ENCODE peak calls at places on chromosomes 4 and X, in five cellular contexts. O, R, U, P and W are unnamed samples.

GRCh38 chr4:4397441-4397819 is 10.5 kb downstream of the NSG1 start:
- DNase-seq in R (no peak), P (no peak), O (no peak), U (no peak), W (no peak)

GRCh38 chr4:21451032-21451431 is 497.5 kb downstream of the KCNIP4 start:
- DNase-seq in P (peak; percentile 4), U (no peak), R (no peak), O (no peak), W (no peak)

GRCh38 chr4:1160351-1160750 is 12.0 kb downstream of the SPON2 start:
- DNase-seq in U (no peak), R (no peak), P (no peak), O (no peak), W (no peak)

GRCh38 chr4:184514121-184514988 is 40.0 kb upstream of the IRF2 start:
- DNase-seq in O (no peak), U (no peak), P (peak; percentile 95), R (no peak), W (no peak)

GRCh38 chr4:29058519-29058918 is 1661.7 kb upstream of the PCDH7 start:
- DNase-seq in P (no peak), U (no peak), R (no peak), O (no peak), W (no peak)

GRCh38 chr4:99624141-99624719 is 33.4 kb downstream of the C4orf54 start:
- DNase-seq in O (no peak), R (no peak), P (no peak), U (no peak), W (no peak)

GRCh38 chrX:107766470-107767140 is 9.0 kb downstream of the TSC22D3 start:
- DNase-seq in P (peak; percentile 21), O (no peak), U (no peak), R (no peak), W (peak; percentile 72)

GRCh38 chr4:174254613-174255012 is 28.9 kb downstream of the FBXO8 start:
- DNase-seq in R (no peak), O (no peak), P (no peak), U (no peak), W (no peak)

GRCh38 chr4:167031534-167032156 is 202.6 kb downstream of the SPOCK3 start:
- DNase-seq in R (no peak), P (peak; percentile 5), U (no peak), O (no peak), W (no peak)

GRCh38 chrX:47864785-47865184 is 28.1 kb downstream of the ZNF81 start:
- DNase-seq in P (no peak), R (no peak), U (no peak), O (no peak), W (no peak)

GRCh38 chrX:69083361-69083760 is 81.9 kb downstream of the PJA1 start:
- DNase-seq in R (no peak), P (no peak), O (no peak), U (no peak), W (no peak)

GRCh38 chr4:130922955-130923354 is 1827.0 kb downstream of the C4orf33 start:
- DNase-seq in U (no peak), R (no peak), O (no peak), P (no peak), W (no peak)

GRCh38 chr4:38663801-38664703 is at the start of gene KLF3:
- DNase-seq in R (peak; percentile 91), P (peak; percentile 82), O (peak; percentile 92), U (peak; percentile 93), W (peak; percentile 97)

GRCh38 chr4:38523524-38524448 is 140.2 kb upstream of the KLF3 start:
- DNase-seq in O (no peak), P (no peak), R (no peak), U (peak; percentile 58), W (no peak)

GRCh38 chr4:170675568-170676262 is 586.0 kb upstream of the AADAT start:
- DNase-seq in O (no peak), P (peak; percentile 2), U (no peak), R (no peak), W (no peak)

GRCh38 chr4:134024251-134024650 is 177.3 kb downstream of the PABPC4L start:
- DNase-seq in O (no peak), U (no peak), R (no peak), P (no peak), W (no peak)

GRCh38 chr4:6278801-6279197 is 9.1 kb downstream of the WFS1 start:
- DNase-seq in O (no peak), R (no peak), U (peak; percentile 3), P (peak; percentile 65), W (no peak)

GRCh38 chr4:36235306-36235705 is 9.0 kb downstream of the ARAP2 start:
- DNase-seq in U (no peak), R (no peak), P (peak; percentile 7), O (no peak), W (no peak)

GRCh38 chr4:88737304-88738015 is 39.8 kb upstream of the NAP1L5 start:
- DNase-seq in P (peak; percentile 12), O (no peak), U (peak; percentile 17), R (peak; percentile 55), W (no peak)

GRCh38 chr4:19580090-19580489 is 671.6 kb upstream of the SLIT2 start:
- DNase-seq in P (peak; percentile 32), U (no peak), O (no peak), R (no peak), W (no peak)

GRCh38 chr4:2634014-2634413 is 97.6 kb downstream of the FAM193A start:
- DNase-seq in R (no peak), P (no peak), O (no peak), U (no peak), W (no peak)

GRCh38 chr4:119087656-119088055 is 48.0 kb upstream of the MYOZ2 start:
- DNase-seq in O (no peak), U (no peak), P (no peak), R (no peak), W (no peak)

GRCh38 chr4:20831746-20832145 is 131.5 kb downstream of the PACRGL start:
- DNase-seq in P (no peak), R (no peak), O (no peak), U (no peak), W (no peak)

GRCh38 chrX:123803331-123803983 is 56.4 kb upstream of the XIAP start:
- DNase-seq in R (peak; percentile 55), P (peak; percentile 75), O (no peak), U (peak; percentile 46), W (no peak)

GRCh38 chr4:171622729-171623128 is 190.5 kb upstream of the GALNTL6 start:
- DNase-seq in P (no peak), U (no peak), R (no peak), O (no peak), W (no peak)

GRCh38 chr4:122854860-122855259 is 28.2 kb downstream of the FGF2 start:
- DNase-seq in O (no peak), U (no peak), R (no peak), P (no peak), W (peak; percentile 76)

GRCh38 chr4:5930456-5930855 is 37.6 kb upstream of the CRMP1 start:
- DNase-seq in R (no peak), U (no peak), P (no peak), O (no peak), W (peak; percentile 34)

GRCh38 chrX:31323658-31324057 is 251.8 kb upstream of the FTHL17 start:
- DNase-seq in O (no peak), U (no peak), P (no peak), R (no peak), W (no peak)

GRCh38 chr4:98493305-98493704 is 165.1 kb downstream of the TSPAN5 start:
- DNase-seq in U (no peak), R (no peak), O (no peak), P (no peak), W (no peak)

GRCh38 chrX:152635941-152636340 is 1.8 kb upstream of the GABRQ start:
- DNase-seq in O (no peak), U (no peak), P (peak; percentile 50), R (no peak), W (no peak)

GRCh38 chr4:54099959-54100606 is at the start of gene GSX2:
- DNase-seq in O (no peak), U (no peak), R (no peak), P (no peak), W (no peak)

GRCh38 chrX:105461013-105461412 is 240.5 kb upstream of the TEX13A start:
- DNase-seq in P (no peak), R (no peak), U (no peak), O (no peak), W (no peak)

GRCh38 chr4:84291984-84292383 is 207.1 kb downstream of the NKX6-1 start:
- DNase-seq in R (no peak), U (no peak), O (no peak), P (no peak), W (no peak)

GRCh38 chr4:184731056-184731455 is 2.8 kb downstream of the CENPU start:
- DNase-seq in O (no peak), P (no peak), U (no peak), R (no peak), W (no peak)

GRCh38 chr4:6046526-6047129 is 28.4 kb upstream of the C4orf50 start:
- DNase-seq in U (no peak), O (no peak), R (no peak), P (no peak), W (no peak)

GRCh38 chr4:140046573-140046972 is 107.4 kb downstream of the MAML3 start:
- DNase-seq in U (no peak), R (no peak), O (no peak), P (no peak), W (no peak)
- H3K4me1 ChIP-seq in U (peaks cover 19% of the 10 kb centered on the region), R (peaks cover 14% of the 10 kb centered on the region), O (peaks cover 32% of the 10 kb centered on the region), P (peaks cover 13% of the 10 kb centered on the region), W (peaks cover 9% of the 10 kb centered on the region)

DNA sequence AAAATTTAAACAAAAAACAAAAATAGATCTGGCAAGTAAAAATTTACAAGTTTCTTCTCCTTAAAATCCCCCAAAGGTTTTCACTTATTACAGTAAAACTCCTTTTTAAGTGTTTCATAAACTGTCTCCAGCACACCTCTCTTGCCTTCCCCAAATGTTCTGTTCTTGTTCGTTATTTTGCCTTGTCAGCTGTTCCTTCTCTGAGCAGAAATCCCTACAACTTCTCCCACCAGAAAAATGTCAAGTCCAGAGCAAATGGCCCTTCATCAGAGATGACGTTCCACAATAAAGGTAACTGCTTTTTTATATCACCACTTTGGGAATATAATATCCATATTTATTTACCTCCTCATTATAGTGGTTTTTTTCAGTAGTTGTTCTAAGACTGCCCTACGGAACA is 432.1 kb downstream of the ADAM29 start:
- DNase-seq in P (no peak), O (no peak), U (no peak), R (no peak), W (no peak)
- H3K4me1 ChIP-seq in P (no peaks in the 10 kb centered on the region), O (no peaks in the 10 kb centered on the region), U (no peaks in the 10 kb centered on the region), R (no peaks in the 10 kb centered on the region), W (no peaks in the 10 kb centered on the region)

DNA sequence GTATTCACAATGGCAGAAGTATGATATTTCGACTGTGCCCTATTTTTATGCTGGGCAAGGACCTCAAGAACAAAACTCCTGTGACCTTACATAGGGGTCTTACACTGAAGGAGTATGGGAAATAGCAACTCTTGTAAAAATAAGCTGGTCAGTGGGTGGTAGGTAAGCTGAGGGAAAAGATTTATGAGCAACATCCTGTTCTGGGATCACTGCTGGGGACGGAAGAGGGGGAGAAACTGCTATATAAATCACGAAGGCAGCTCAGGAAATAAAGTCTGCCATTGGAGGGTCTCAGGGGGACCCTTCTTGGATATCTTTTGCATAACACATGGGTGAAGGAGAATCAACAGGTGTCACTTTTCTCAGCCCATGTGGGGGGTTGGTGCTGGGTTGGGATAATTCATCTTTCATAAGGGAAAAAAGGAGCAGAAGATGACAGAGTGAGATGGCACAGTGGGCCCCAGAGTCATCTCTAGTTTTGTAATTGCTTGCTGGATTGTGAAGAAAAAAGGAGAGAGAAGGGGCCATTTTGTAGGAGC is 33.7 kb downstream of the AFF1 start:
- DNase-seq in O (no peak), U (no peak), P (no peak), R (no peak), W (no peak)
- H3K4me1 ChIP-seq in O (no peaks in the 10 kb centered on the region), U (peaks cover 44% of the 10 kb centered on the region), P (peaks cover 3% of the 10 kb centered on the region), R (no peaks in the 10 kb centered on the region), W (peaks cover 5% of the 10 kb centered on the region)

GRCh38 chr4:78610546-78611214 is 59.1 kb downstream of the ANXA3 start:
- DNase-seq in P (peak; percentile 41), R (no peak), O (no peak), U (no peak), W (no peak)
- H3K4me1 ChIP-seq in P (no peaks in the 10 kb centered on the region), R (peaks cover 36% of the 10 kb centered on the region), O (peaks cover 21% of the 10 kb centered on the region), U (peaks cover 28% of the 10 kb centered on the region), W (no peaks in the 10 kb centered on the region)